ENCODE peak calls at places on chromosomes 6 and 20, in six cellular contexts. G is substantia nigra, W is transverse colon, X is endothelial cell of umbilical vein, C is progenitor cell of endocrine pancreas, L is PC-9. Y is an unnamed sample.

GRCh38 chr20:55333798-55334197 is 671.5 kb downstream of the CBLN4 start:
- DNase-seq in G (no peak), W (no peak), X (no peak), C (no peak), L (no peak), Y (no peak)

GRCh38 chr20:10476319-10476724 is 41.2 kb downstream of the SLX4IP start:
- DNase-seq in G (no peak), W (no peak), X (no peak), C (no peak), L (no peak), Y (no peak)

GRCh38 chr6:15986027-15986629 is 142.8 kb upstream of the MYLIP start:
- DNase-seq in G (no peak), W (no peak), X (no peak), C (no peak), L (no peak), Y (no peak)

GRCh38 chr6:83615025-83615999 is 93.6 kb downstream of the SNAP91 start:
- DNase-seq in G (no peak), W (no peak), X (peak; percentile 63), C (no peak), L (no peak), Y (no peak)

GRCh38 chr20:9628166-9628565 is 113.8 kb downstream of the LAMP5 start:
- DNase-seq in G (no peak), W (no peak), X (no peak), C (no peak), L (no peak), Y (no peak)

GRCh38 chr6:154504865-154505449 is 5.5 kb downstream of the CNKSR3 start:
- DNase-seq in G (no peak), W (no peak), X (no peak), C (no peak), L (no peak), Y (no peak)

GRCh38 chr6:34240329-34241248 is 3.9 kb downstream of the HMGA1 start:
- DNase-seq in G (no peak), W (no peak), X (no peak), C (no peak), L (no peak), Y (no peak)

GRCh38 chr6:113065606-113066005 is 718.5 kb downstream of the RFPL4B start:
- DNase-seq in G (no peak), W (no peak), X (peak; percentile 74), C (no peak), L (no peak), Y (no peak)

GRCh38 chr6:73194744-73195143 is 30.6 kb downstream of the KHDC1L start:
- DNase-seq in G (no peak), W (no peak), X (no peak), C (no peak), L (no peak), Y (no peak)

GRCh38 chr6:11586574-11586973 is 49.0 kb downstream of the TMEM170B start:
- DNase-seq in G (no peak), W (no peak), X (peak; percentile 70), C (no peak), L (peak; percentile 79), Y (no peak)

GRCh38 chr6:125201961-125202729 is 48.6 kb downstream of the TPD52L1 start:
- DNase-seq in G (peak; percentile 9), W (peak; percentile 73), X (peak; percentile 77), C (no peak), L (peak; percentile 99), Y (no peak)

GRCh38 chr20:51802170-51802745 is at the start of gene SALL4:
- DNase-seq in G (no peak), W (no peak), X (no peak), C (peak; percentile 58), L (no peak), Y (no peak)

GRCh38 chr20:16175322-16175721 is 397.9 kb downstream of the KIF16B start:
- DNase-seq in G (no peak), W (no peak), X (no peak), C (no peak), L (no peak), Y (no peak)

GRCh38 chr20:32573167-32573851 is 11.8 kb downstream of the NOL4L start:
- DNase-seq in G (no peak), W (no peak), X (no peak), C (no peak), L (no peak), Y (no peak)

GRCh38 chr6:160129886-160130615 is 8.4 kb downstream of the SLC22A1 start:
- DNase-seq in G (no peak), W (no peak), X (no peak), C (no peak), L (no peak), Y (no peak)

GRCh38 chr6:63706630-63707029 is 71.0 kb downstream of the PHF3 start:
- DNase-seq in G (no peak), W (no peak), X (no peak), C (no peak), L (no peak), Y (no peak)

GRCh38 chr6:135033238-135033637 is 21.4 kb downstream of the HBS1L start:
- DNase-seq in G (no peak), W (no peak), X (no peak), C (no peak), L (no peak), Y (no peak)

GRCh38 chr20:59939052-59939878 is 840 bp downstream of the PPP1R3D start:
- DNase-seq in G (no peak), W (no peak), X (no peak), C (peak; percentile 24), L (no peak), Y (no peak)